ENCODE peak calls at places on chromosomes 11 and 22, in six cellular contexts. B is heart left ventricle; K is HFFc6; A is naive thymus-derived CD8-positive, alpha-beta T cell; Y is NCI-H2029; Q is GM13976. V is an unnamed sample.

GRCh38 chr22:44406581-44407403 is 91.2 kb downstream of the RTL6 start:
- DNase-seq in B (no peak), K (no peak), A (no peak), Y (no peak), Q (no peak), V (no peak)

GRCh38 chr11:95306816-95307215 is 75.8 kb upstream of the SESN3 start:
- DNase-seq in B (no peak), K (no peak), A (no peak), Y (no peak), Q (no peak), V (no peak)

GRCh38 chr11:115974703-115975102 is 470.5 kb upstream of the CADM1 start:
- DNase-seq in B (no peak), K (no peak), A (no peak), Y (no peak), Q (no peak), V (no peak)

GRCh38 chr22:19958083-19959042 is 16.7 kb upstream of the TXNRD2 start:
- DNase-seq in B (no peak), K (no peak), A (no peak), Y (no peak), Q (no peak), V (no peak)

GRCh38 chr11:8225589-8226036 is 38.1 kb downstream of the LMO1 start:
- DNase-seq in B (peak), K (peak), A (peak), Y (peak), Q (peak), V (peak)

GRCh38 chr22:38214248-38215056 is 12.7 kb downstream of the MAFF start:
- DNase-seq in B (peak), K (no peak), A (peak), Y (peak), Q (peak), V (peak)

GRCh38 chr22:42685941-42686666 is 34.6 kb downstream of the A4GALT start:
- DNase-seq in B (peak), K (no peak), A (no peak), Y (no peak), Q (peak), V (no peak)

GRCh38 chr11:86592659-86593451 is 79.6 kb downstream of the ME3 start:
- DNase-seq in B (peak), K (peak), A (peak), Y (peak), Q (peak), V (peak)

GRCh38 chr11:31050061-31050790 is 319.3 kb downstream of the DCDC1 start:
- DNase-seq in B (peak), K (no peak), A (no peak), Y (peak), Q (no peak), V (no peak)

GRCh38 chr22:46295277-46295971 is 1.2 kb upstream of the GTSE1 start:
- DNase-seq in B (no peak), K (no peak), A (no peak), Y (no peak), Q (no peak), V (no peak)

GRCh38 chr11:67563354-67564114 is 20.1 kb upstream of the GSTP1 start:
- DNase-seq in B (peak), K (peak), A (no peak), Y (no peak), Q (no peak), V (no peak)

GRCh38 chr22:26174280-26174679 is 5.0 kb downstream of the SEZ6L start:
- DNase-seq in B (no peak), K (peak), A (no peak), Y (peak), Q (no peak), V (no peak)

GRCh38 chr22:17629167-17629489 is 579 bp upstream of the ATP6V1E1 start:
- DNase-seq in B (no peak), K (no peak), A (no peak), Y (no peak), Q (no peak), V (no peak)

GRCh38 chr11:11454671-11455223 is 101.7 kb upstream of the CSNK2A3 start:
- DNase-seq in B (no peak), K (no peak), A (no peak), Y (no peak), Q (no peak), V (no peak)